ENCODE peak calls at places on chromosomes 5 and 9, in eight cellular contexts. R is adipocyte, E is endodermal cell, B is HCT116, Y is colonic mucosa, S is heart right ventricle, Q is transverse colon, D is fibroblast of lung. K is an unnamed sample.

GRCh38 chr5:176543428-176544182 is 5.5 kb upstream of the CDHR2 start:
- DNase-seq in R (peak; percentile 75), E (peak; percentile 90), B (no peak), Y (peak; percentile 84), S (peak; percentile 82), Q (peak; percentile 88), D (peak; percentile 25), K (peak; percentile 82)

GRCh38 chr9:82275531-82275930 is 287.0 kb downstream of the SPATA31D1 start:
- DNase-seq in R (no peak), E (no peak), B (no peak), Y (no peak), S (no peak), Q (no peak), D (peak; percentile 34), K (no peak)

GRCh38 chr5:124782262-124782661 is 35.8 kb upstream of the ZNF608 start:
- DNase-seq in R (no peak), E (no peak), B (no peak), Y (no peak), S (no peak), Q (no peak), D (no peak), K (no peak)

GRCh38 chr9:74755355-74755754 is 132.4 kb downstream of the TRPM6 start:
- DNase-seq in R (no peak), E (no peak), B (no peak), Y (no peak), S (no peak), Q (no peak), D (no peak), K (no peak)

GRCh38 chr5:174315871-174316270 is 270.4 kb downstream of the NSG2 start:
- DNase-seq in R (no peak), E (no peak), B (no peak), Y (no peak), S (no peak), Q (no peak), D (no peak), K (no peak)

GRCh38 chr9:2622361-2623045 is 916 bp downstream of the VLDLR start:
- DNase-seq in R (peak; percentile 70), E (peak; percentile 75), B (no peak), Y (peak; percentile 39), S (peak; percentile 36), Q (peak; percentile 11), D (peak; percentile 27), K (peak; percentile 32)

GRCh38 chr9:114386886-114387677 is 700 bp downstream of the AKNA start:
- DNase-seq in R (peak; percentile 52), E (no peak), B (no peak), Y (peak; percentile 76), S (peak; percentile 54), Q (peak; percentile 76), D (peak; percentile 12), K (peak; percentile 49)

GRCh38 chr5:125719681-125720676 is 703.2 kb upstream of the GRAMD2B start:
- DNase-seq in R (peak; percentile 44), E (no peak), B (no peak), Y (peak; percentile 42), S (no peak), Q (no peak), D (peak; percentile 49), K (peak; percentile 32)

GRCh38 chr5:5145651-5146529 is 5.8 kb downstream of the ADAMTS16 start:
- DNase-seq in R (no peak), E (no peak), B (peak; percentile 85), Y (no peak), S (no peak), Q (no peak), D (peak; percentile 96), K (no peak)

GRCh38 chr5:60183881-60184280 is 290.4 kb upstream of the PDE4D start:
- DNase-seq in R (no peak), E (no peak), B (no peak), Y (no peak), S (no peak), Q (no peak), D (no peak), K (no peak)

GRCh38 chr5:57032151-57032551 is 80.2 kb upstream of the MIER3 start:
- DNase-seq in R (no peak), E (no peak), B (peak; percentile 70), Y (peak; percentile 71), S (no peak), Q (peak; percentile 74), D (no peak), K (peak; percentile 35)

GRCh38 chr9:98810106-98810840 is 2.8 kb downstream of the GALNT12 start:
- DNase-seq in R (no peak), E (no peak), B (no peak), Y (peak; percentile 46), S (no peak), Q (no peak), D (peak; percentile 27), K (no peak)
- H3K4me3 ChIP-seq in R (no peak overlapping the region), E (peak overlapping the region; percentile 32), B (no peak overlapping the region), Y (no peak overlapping the region), S (no peak overlapping the region), Q (no peak overlapping the region), D (no peak overlapping the region), K (no peak overlapping the region)

DNA sequence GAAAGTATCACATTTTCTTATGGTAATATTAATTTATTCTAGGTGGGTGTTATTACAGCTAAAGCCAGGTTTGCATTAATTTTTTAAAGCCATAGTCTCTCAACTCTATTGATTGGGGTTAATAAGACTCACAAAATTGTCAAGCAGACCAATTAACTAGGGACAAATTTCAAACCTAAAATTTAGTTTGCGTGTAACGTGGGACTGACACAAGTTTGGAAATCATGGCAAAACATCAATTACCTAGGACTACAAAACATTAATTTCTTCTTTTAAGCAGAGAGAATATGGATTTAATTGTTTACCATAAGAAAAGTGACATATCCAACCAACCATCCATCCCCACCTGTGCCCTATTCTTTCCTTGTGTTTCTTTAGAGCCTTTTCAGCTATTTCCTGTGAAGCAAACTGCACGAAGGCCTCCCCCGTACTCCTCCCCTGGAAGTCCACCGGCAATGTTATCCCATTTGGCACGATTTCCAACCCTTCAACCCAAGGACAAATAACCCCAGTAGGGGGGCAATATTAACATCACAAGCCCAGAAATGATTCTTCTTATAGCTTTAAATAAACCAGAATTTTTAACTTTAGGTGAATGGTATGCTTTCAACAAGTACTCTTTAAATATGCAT is 4.4 kb downstream of the HNRNPH1 start:
- DNase-seq in R (no peak), E (no peak), B (no peak), Y (no peak), S (no peak), Q (no peak), D (no peak), K (no peak)
- H3K4me3 ChIP-seq in R (peak overlapping the region; percentile 99), E (peak overlapping the region; percentile 94), B (no peak overlapping the region), Y (no peak overlapping the region), S (peak overlapping the region; percentile 98), Q (no peak overlapping the region), D (peak overlapping the region; percentile 85), K (peak overlapping the region; percentile 81)

DNA sequence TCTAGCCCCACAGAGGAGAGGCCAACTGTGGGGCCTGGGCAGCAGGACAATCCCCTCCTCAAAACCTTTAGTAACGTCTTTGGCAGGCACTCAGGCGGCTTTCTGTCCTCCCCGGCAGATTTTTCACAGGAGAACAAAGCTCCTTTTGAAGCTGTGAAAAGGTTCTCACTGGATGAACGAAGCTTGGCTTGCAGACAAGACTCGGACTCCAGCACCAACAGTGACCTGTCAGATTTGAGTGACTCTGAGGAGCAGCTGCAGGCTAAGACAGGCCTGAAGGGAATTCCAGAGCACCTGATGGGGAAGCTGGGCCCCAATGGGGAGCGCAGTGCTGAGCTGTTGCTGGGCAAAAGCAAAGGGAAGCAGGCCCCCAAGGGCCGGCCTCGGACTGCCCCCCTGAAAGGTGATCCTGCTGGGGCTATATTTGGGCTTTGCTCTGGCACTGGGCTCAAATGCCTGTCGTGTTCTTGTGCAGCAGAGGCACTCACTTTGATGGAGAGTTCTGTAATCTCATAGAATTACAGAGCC is 39.4 kb downstream of the KDM3B start:
- DNase-seq in R (no peak), E (no peak), B (no peak), Y (no peak), S (peak; percentile 37), Q (no peak), D (no peak), K (no peak)
- H3K4me3 ChIP-seq in R (no peak overlapping the region), E (no peak overlapping the region), B (no peak overlapping the region), Y (no peak overlapping the region), S (no peak overlapping the region), Q (no peak overlapping the region), D (no peak overlapping the region), K (no peak overlapping the region)

GRCh38 chr9:14993061-14993800 is 83.0 kb upstream of the FREM1 start:
- DNase-seq in R (peak; percentile 83), E (peak; percentile 98), B (no peak), Y (peak; percentile 84), S (peak; percentile 89), Q (peak; percentile 73), D (peak; percentile 74), K (peak; percentile 65)

GRCh38 chr9:14989811-14990210 is 79.6 kb upstream of the FREM1 start:
- DNase-seq in R (no peak), E (no peak), B (no peak), Y (no peak), S (no peak), Q (no peak), D (no peak), K (no peak)

GRCh38 chr9:14993891-14994554 is 83.8 kb upstream of the FREM1 start:
- DNase-seq in R (no peak), E (no peak), B (no peak), Y (no peak), S (no peak), Q (no peak), D (no peak), K (no peak)

GRCh38 chr9:14992516-14992915 is 82.3 kb upstream of the FREM1 start:
- DNase-seq in R (no peak), E (peak; percentile 45), B (no peak), Y (no peak), S (no peak), Q (no peak), D (no peak), K (no peak)

DNA sequence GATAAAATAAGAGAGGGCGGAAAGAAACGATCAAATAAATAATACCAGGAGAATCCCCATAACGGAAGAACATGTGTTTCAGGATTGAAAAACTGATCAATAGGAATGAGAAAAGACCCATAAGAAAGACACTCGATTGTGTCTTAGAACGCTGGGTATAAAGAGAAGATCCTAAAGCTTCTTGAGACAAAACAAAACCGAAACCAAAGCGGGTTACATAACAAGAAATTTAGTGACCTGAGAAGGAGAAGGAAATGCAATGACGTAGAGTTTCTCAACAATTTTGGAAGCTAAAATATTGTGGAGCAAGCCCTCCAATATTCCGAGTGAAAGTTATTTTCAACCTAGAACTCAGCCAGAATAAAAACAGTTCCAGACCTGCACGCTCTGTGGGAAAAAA is 81.8 kb upstream of the FREM1 start:
- DNase-seq in R (no peak), E (no peak), B (no peak), Y (no peak), S (no peak), Q (no peak), D (no peak), K (no peak)
- H3K4me3 ChIP-seq in R (peak overlapping the region; percentile 95), E (no peak overlapping the region), B (no peak overlapping the region), Y (no peak overlapping the region), S (no peak overlapping the region), Q (no peak overlapping the region), D (no peak overlapping the region), K (no peak overlapping the region)

GRCh38 chr5:140868721-140869554 is at the start of gene PCDHA11:
- DNase-seq in R (peak; percentile 8), E (peak; percentile 79), B (peak; percentile 8), Y (no peak), S (no peak), Q (no peak), D (no peak), K (no peak)
- H3K4me3 ChIP-seq in R (no peak within 1 kb of the TSS), E (peak within 1 kb of the TSS; percentile 98), B (no peak within 1 kb of the TSS), Y (no peak within 1 kb of the TSS), S (no peak within 1 kb of the TSS), Q (no peak within 1 kb of the TSS), D (no peak within 1 kb of the TSS), K (no peak within 1 kb of the TSS)

GRCh38 chr5:180829711-180830110 is 27.1 kb upstream of the MGAT1 start:
- DNase-seq in R (no peak), E (no peak), B (no peak), Y (no peak), S (no peak), Q (no peak), D (no peak), K (no peak)
- H3K4me3 ChIP-seq in R (peak overlapping the region; percentile 91), E (peak overlapping the region; percentile 81), B (no peak overlapping the region), Y (no peak overlapping the region), S (peak overlapping the region; percentile 98), Q (no peak overlapping the region), D (no peak overlapping the region), K (peak overlapping the region; percentile 84)

K was measured in stomach.